ENCODE peak calls at places on chromosomes 3 and 15, in eight cellular contexts. P is fibroblast of mammary gland, M is hepatic stellate cell, G is cardiac muscle cell, S is mammary epithelial cell, X is OCI-LY7, T is colonic mucosa, A is endothelial cell. W is an unnamed sample.

GRCh38 chr3:113223831-113224240 is 12.5 kb downstream of the BOC start:
- DNase-seq in A (no peak), P (no peak), X (no peak), G (no peak), M (peak; percentile 15), T (no peak), S (no peak), W (no peak)

GRCh38 chr3:169308654-169309325 is 354.7 kb downstream of the MECOM start:
- DNase-seq in P (no peak), M (no peak), T (no peak), X (no peak), G (no peak), S (peak; percentile 51), A (no peak), W (no peak)

GRCh38 chr3:65605876-65606432 is 432.8 kb downstream of the MAGI1 start:
- DNase-seq in A (no peak), X (no peak), M (no peak), P (peak; percentile 48), T (no peak), S (peak; percentile 67), G (peak; percentile 34), W (no peak)

GRCh38 chr3:172040078-172040975 is 949 bp downstream of the FNDC3B start:
- DNase-seq in T (peak; percentile 79), A (peak; percentile 75), G (peak; percentile 95), M (peak; percentile 86), P (peak; percentile 81), X (peak; percentile 30), S (peak; percentile 74), W (peak; percentile 24)

GRCh38 chr15:42955518-42955917 is 34.9 kb upstream of the TTBK2 start:
- DNase-seq in T (no peak), G (peak; percentile 12), M (peak; percentile 30), S (peak; percentile 95), A (no peak), X (no peak), P (peak; percentile 73), W (no peak)

GRCh38 chr15:44034933-44035624 is 160.0 kb downstream of the FRMD5 start:
- DNase-seq in A (no peak), P (peak; percentile 88), M (peak; percentile 26), T (no peak), G (peak; percentile 83), X (no peak), S (peak; percentile 62), W (peak; percentile 75)

GRCh38 chr15:60690350-60690961 is 211.5 kb upstream of the ICE2 start:
- DNase-seq in X (no peak), T (no peak), P (no peak), G (no peak), S (no peak), M (no peak), A (no peak), W (no peak)

GRCh38 chr15:78076231-78077052 is 1.1 kb downstream of the TBC1D2B start:
- DNase-seq in S (no peak), X (no peak), M (no peak), P (no peak), G (no peak), A (no peak), T (no peak), W (no peak)

GRCh38 chr3:440826-441225 is 244.3 kb downstream of the CHL1 start:
- DNase-seq in S (peak; percentile 12), A (no peak), P (no peak), X (no peak), M (no peak), T (no peak), G (no peak), W (no peak)

GRCh38 chr3:151468284-151468917 is 7.5 kb upstream of the IGSF10 start:
- DNase-seq in X (peak; percentile 60), S (peak; percentile 35), A (peak; percentile 61), G (peak; percentile 80), T (peak; percentile 61), M (peak; percentile 24), P (peak; percentile 71), W (peak; percentile 23)

GRCh38 chr3:8501388-8502131 is at the start of gene LMCD1:
- DNase-seq in P (peak; percentile 96), M (peak; percentile 86), S (peak; percentile 95), T (peak; percentile 95), X (peak; percentile 56), A (peak; percentile 94), G (peak; percentile 98), W (peak; percentile 91)

GRCh38 chr15:43093026-43093425 is 12.8 kb downstream of the UBR1 start:
- DNase-seq in X (no peak), G (peak; percentile 77), M (peak; percentile 56), S (no peak), P (peak; percentile 50), T (no peak), A (no peak), W (no peak)

GRCh38 chr15:31376511-31376910 is 49.9 kb downstream of the KLF13 start:
- DNase-seq in A (no peak), M (no peak), P (no peak), T (peak; percentile 61), G (no peak), S (no peak), X (no peak), W (peak; percentile 74)

GRCh38 chr3:78322780-78323179 is 1282.9 kb downstream of the ROBO2 start:
- DNase-seq in X (no peak), T (no peak), A (no peak), M (no peak), S (no peak), G (no peak), P (no peak), W (no peak)

GRCh38 chr3:13243571-13243970 is 170.3 kb upstream of the IQSEC1 start:
- DNase-seq in P (no peak), G (no peak), M (no peak), X (no peak), T (no peak), S (no peak), A (no peak), W (no peak)

GRCh38 chr3:105834768-105835167 is 34.0 kb downstream of the CBLB start:
- DNase-seq in X (no peak), T (no peak), G (no peak), S (no peak), A (no peak), P (no peak), M (no peak), W (peak; percentile 37)

GRCh38 chr3:143135150-143135549 is 15.6 kb downstream of the CHST2 start:
- DNase-seq in T (no peak), P (peak; percentile 96), S (peak; percentile 89), A (no peak), X (no peak), M (peak; percentile 91), G (peak; percentile 95), W (no peak)

GRCh38 chr3:31550452-31551251 is 17.9 kb downstream of the STT3B start:
- DNase-seq in S (peak; percentile 23), T (no peak), P (peak; percentile 49), X (peak; percentile 49), A (no peak), M (no peak), G (peak; percentile 44), W (peak; percentile 65)

GRCh38 chr3:184250167-184250828 is 826 bp downstream of the EEF1AKMT4 start:
- DNase-seq in P (peak; percentile 88), S (peak; percentile 90), A (peak; percentile 92), X (peak; percentile 94), T (peak; percentile 97), M (peak; percentile 90), G (peak; percentile 90), W (peak; percentile 84)

GRCh38 chr3:4850928-4851265 is 128.3 kb upstream of the BHLHE40 start:
- DNase-seq in T (no peak), G (no peak), A (no peak), M (no peak), X (no peak), S (no peak), P (no peak), W (no peak)

GRCh38 chr15:64246364-64247189 is 83.8 kb upstream of the PPIB start:
- DNase-seq in S (peak; percentile 96), G (peak; percentile 85), M (peak; percentile 40), P (peak; percentile 96), A (no peak), T (no peak), X (no peak), W (no peak)

GRCh38 chr15:100891316-100892012 is 11.8 kb downstream of the ALDH1A3 start:
- DNase-seq in M (no peak), G (no peak), X (no peak), S (no peak), T (no peak), P (no peak), A (peak; percentile 42), W (no peak)

GRCh38 chr3:135576786-135577185 is 388.7 kb upstream of the PPP2R3A start:
- DNase-seq in S (no peak), X (no peak), G (no peak), P (no peak), A (no peak), T (no peak), M (no peak), W (peak; percentile 86)

GRCh38 chr15:89760303-89761008 is 9.4 kb upstream of the MESP1 start:
- DNase-seq in S (peak; percentile 68), P (peak; percentile 67), X (peak; percentile 64), M (peak; percentile 85), T (peak; percentile 94), G (peak; percentile 79), A (peak; percentile 95), W (peak; percentile 43)

GRCh38 chr15:100334905-100335304 is 6.9 kb downstream of the ADAMTS17 start:
- DNase-seq in M (no peak), S (no peak), P (no peak), X (no peak), A (no peak), G (no peak), T (no peak), W (no peak)

GRCh38 chr3:179720196-179720595 is 67.4 kb downstream of the USP13 start:
- DNase-seq in A (no peak), X (no peak), M (no peak), T (no peak), S (no peak), P (no peak), G (no peak), W (no peak)

GRCh38 chr15:61342390-61342789 is 113.3 kb upstream of the RORA start:
- DNase-seq in M (no peak), A (no peak), T (no peak), S (no peak), X (no peak), G (no peak), P (no peak), W (no peak)

GRCh38 chr15:66039117-66039860 is 170.0 kb downstream of the RAB11A start:
- DNase-seq in T (no peak), P (no peak), X (no peak), S (peak; percentile 48), M (no peak), G (no peak), A (no peak), W (no peak)

GRCh38 chr3:122415762-122416654 is at the start of gene WDR5B:
- DNase-seq in A (peak; percentile 97), M (peak; percentile 99), P (peak; percentile 96), G (peak; percentile 98), S (peak; percentile 97), T (peak; percentile 99), X (peak; percentile 98), W (peak; percentile 98)

GRCh38 chr3:55882006-55882405 is 394.9 kb upstream of the WNT5A start:
- DNase-seq in X (no peak), T (no peak), S (no peak), A (no peak), P (no peak), M (no peak), G (no peak), W (no peak)

W was measured in G401.